ENCODE peak calls at places on chromosomes 7 and 10, in four cellular contexts. One of them, this sample, is unnamed.

GRCh38 chr10:124095096-124095495 is 1.7 kb upstream of the CHST15 start:
- DNase-seq in psoas muscle: no peak
- DNase-seq in astrocyte of the cerebellum: no peak
- DNase-seq in AG09309: no peak
- DNase-seq in this sample: no peak

GRCh38 chr7:44398953-44399574 is 73.7 kb upstream of the CAMK2B start:
- DNase-seq in AG09309: no peak
- DNase-seq in psoas muscle: no peak
- DNase-seq in astrocyte of the cerebellum: no peak
- DNase-seq in this sample: no peak

GRCh38 chr7:25995216-25995615 is 156.8 kb upstream of the NFE2L3 start:
- DNase-seq in AG09309: no peak
- DNase-seq in psoas muscle: no peak
- DNase-seq in astrocyte of the cerebellum: no peak
- DNase-seq in this sample: no peak

GRCh38 chr10:5557040-5557721 is 32.4 kb downstream of the CALML3 start:
- DNase-seq in astrocyte of the cerebellum: no peak
- DNase-seq in AG09309: no peak
- DNase-seq in psoas muscle: no peak
- DNase-seq in this sample: no peak

GRCh38 chr7:77685219-77685618 is 11.0 kb upstream of the RSBN1L start:
- DNase-seq in astrocyte of the cerebellum: no peak
- DNase-seq in psoas muscle: no peak
- DNase-seq in AG09309: peak; percentile 44
- DNase-seq in this sample: no peak

GRCh38 chr7:70837589-70837988 is 294.4 kb upstream of the GALNT17 start:
- DNase-seq in astrocyte of the cerebellum: no peak
- DNase-seq in psoas muscle: no peak
- DNase-seq in AG09309: no peak
- DNase-seq in this sample: no peak

GRCh38 chr7:47783456-47784240 is 164.6 kb downstream of the PKD1L1 start:
- DNase-seq in psoas muscle: no peak
- DNase-seq in astrocyte of the cerebellum: peak; percentile 95
- DNase-seq in AG09309: peak; percentile 95
- DNase-seq in this sample: peak; percentile 92

GRCh38 chr7:57416601-57417358 is 33.2 kb upstream of the ZNF716 start:
- DNase-seq in psoas muscle: no peak
- DNase-seq in astrocyte of the cerebellum: no peak
- DNase-seq in AG09309: no peak
- DNase-seq in this sample: no peak

GRCh38 chr7:55590517-55591281 is 18.4 kb upstream of the VOPP1 start:
- DNase-seq in AG09309: no peak
- DNase-seq in psoas muscle: no peak
- DNase-seq in astrocyte of the cerebellum: no peak
- DNase-seq in this sample: no peak

GRCh38 chr10:51607436-51607835 is 92.0 kb downstream of the CSTF2T start:
- DNase-seq in psoas muscle: no peak
- DNase-seq in astrocyte of the cerebellum: no peak
- DNase-seq in AG09309: no peak
- DNase-seq in this sample: no peak

GRCh38 chr10:102646610-102647432 is 2.5 kb downstream of the TRIM8 start:
- DNase-seq in astrocyte of the cerebellum: no peak
- DNase-seq in AG09309: no peak
- DNase-seq in psoas muscle: peak; percentile 75
- DNase-seq in this sample: no peak

GRCh38 chr7:131370523-131370968 is 42.9 kb downstream of the MKLN1 start:
- DNase-seq in AG09309: peak; percentile 2
- DNase-seq in psoas muscle: no peak
- DNase-seq in astrocyte of the cerebellum: peak; percentile 61
- DNase-seq in this sample: peak; percentile 36

GRCh38 chr7:17991866-17992648 is 35.6 kb downstream of the PRPS1L1 start:
- DNase-seq in astrocyte of the cerebellum: no peak
- DNase-seq in psoas muscle: no peak
- DNase-seq in AG09309: no peak
- DNase-seq in this sample: no peak
- TF ChIP-seq CTCF in astrocyte of the cerebellum: no peak
- TF ChIP-seq CTCF in psoas muscle: peak; percentile 13
- TF ChIP-seq CTCF in AG09309: peak; percentile 39
- TF ChIP-seq CTCF in this sample: peak; percentile 54

DNA sequence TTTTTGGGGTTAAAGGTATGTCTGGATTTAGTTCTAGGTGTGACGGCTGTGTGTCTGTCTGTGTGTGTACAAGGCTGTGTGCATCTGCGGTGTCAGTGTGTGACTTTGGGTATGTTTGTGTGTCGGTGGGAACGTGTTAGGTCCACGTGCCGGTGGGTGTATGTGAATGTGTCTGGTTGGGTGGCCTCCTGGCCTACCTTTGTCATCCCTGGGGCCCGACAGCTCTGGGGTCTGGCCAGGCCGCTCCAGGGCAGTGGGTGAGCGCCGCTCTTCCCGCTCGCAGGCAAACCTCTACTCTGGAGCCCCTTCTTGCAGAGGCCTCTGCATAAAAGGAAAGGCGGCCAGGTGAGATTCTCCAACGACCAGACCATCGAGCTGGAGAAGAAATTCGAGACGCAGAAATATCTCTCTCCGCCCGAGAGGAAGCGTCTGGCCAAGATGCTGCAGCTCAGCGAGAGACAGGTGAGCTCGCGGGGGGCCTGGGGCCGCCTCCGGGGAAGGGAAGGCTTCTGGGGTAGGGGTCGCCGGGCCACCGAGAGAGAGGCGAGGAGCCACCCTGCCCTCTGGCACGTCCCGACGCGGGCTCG is 2.4 kb downstream of the HHEX start:
- DNase-seq in AG09309: no peak
- DNase-seq in psoas muscle: no peak
- DNase-seq in astrocyte of the cerebellum: no peak
- DNase-seq in this sample: no peak
- H3K4me3 ChIP-seq in AG09309: no peak overlapping the region
- H3K4me3 ChIP-seq in psoas muscle: peak overlapping the region; percentile 70
- H3K4me3 ChIP-seq in astrocyte of the cerebellum: no peak overlapping the region
- H3K4me3 ChIP-seq in this sample: no peak overlapping the region

GRCh38 chr10:34116220-34116623 is 698.9 kb downstream of the PARD3 start:
- DNase-seq in astrocyte of the cerebellum: no peak
- DNase-seq in psoas muscle: no peak
- DNase-seq in AG09309: no peak
- DNase-seq in this sample: no peak
- TF ChIP-seq CTCF in astrocyte of the cerebellum: peak; percentile 10
- TF ChIP-seq CTCF in psoas muscle: no peak
- TF ChIP-seq CTCF in AG09309: no peak
- TF ChIP-seq CTCF in this sample: no peak

GRCh38 chr7:116515584-116515983 is 9.3 kb upstream of the CAV1 start:
- DNase-seq in AG09309: no peak
- DNase-seq in psoas muscle: no peak
- DNase-seq in astrocyte of the cerebellum: no peak
- DNase-seq in this sample: no peak

GRCh38 chr7:116510795-116511194 is 11.3 kb downstream of the CAV2 start:
- DNase-seq in astrocyte of the cerebellum: no peak
- DNase-seq in AG09309: no peak
- DNase-seq in psoas muscle: no peak
- DNase-seq in this sample: no peak

GRCh38 chr7:116512524-116513188 is 12.2 kb upstream of the CAV1 start:
- DNase-seq in psoas muscle: no peak
- DNase-seq in AG09309: no peak
- DNase-seq in astrocyte of the cerebellum: no peak
- DNase-seq in this sample: no peak

GRCh38 chr7:116509982-116510579 is 10.5 kb downstream of the CAV2 start:
- DNase-seq in AG09309: no peak
- DNase-seq in psoas muscle: no peak
- DNase-seq in astrocyte of the cerebellum: no peak
- DNase-seq in this sample: no peak

DNA sequence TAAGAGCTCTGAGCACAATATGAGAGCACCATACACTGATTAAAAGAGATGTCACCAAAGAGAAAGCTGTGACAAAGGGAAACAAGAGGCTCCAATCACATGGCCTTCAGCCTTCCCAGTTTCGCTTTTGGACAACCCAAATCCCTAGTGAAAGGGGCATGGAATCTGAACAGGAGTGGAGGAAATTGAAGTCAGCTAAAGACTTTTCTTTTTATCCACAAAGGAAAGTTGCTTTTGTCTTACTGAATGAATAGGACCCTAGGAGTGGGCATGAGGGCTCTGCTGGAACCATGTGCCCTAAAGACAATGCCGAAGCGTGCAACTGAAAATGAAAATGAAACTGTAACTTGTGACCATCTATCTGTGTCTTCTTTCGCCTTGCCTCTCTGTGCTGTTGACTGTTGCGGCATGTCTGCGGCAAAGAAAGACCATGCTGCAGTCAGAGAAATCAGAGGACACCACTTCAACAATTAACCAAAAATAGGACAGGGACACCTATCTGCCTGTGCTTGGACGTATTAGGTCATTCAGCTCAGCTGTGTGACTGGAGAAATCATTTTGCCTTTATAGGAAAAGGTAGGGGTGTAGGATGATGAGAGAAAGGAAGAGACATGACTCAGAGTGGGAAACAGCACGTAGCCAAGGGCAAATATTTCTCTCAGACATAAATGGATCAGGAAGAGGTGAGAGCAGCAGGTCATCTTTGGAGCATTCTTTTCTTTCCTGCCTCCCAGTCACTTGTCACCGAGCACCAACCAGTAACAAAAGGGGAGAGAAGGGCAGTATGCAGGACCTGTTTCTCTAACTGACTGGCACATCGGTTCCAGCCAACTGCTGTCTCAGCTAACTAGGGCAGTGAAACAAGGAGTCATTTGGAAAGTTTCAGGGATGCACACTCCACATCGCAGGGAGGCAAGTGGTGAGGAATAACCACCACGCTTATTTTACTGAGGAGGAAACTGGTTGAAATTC is 12.3 kb downstream of the CAV2 start:
- DNase-seq in psoas muscle: no peak
- DNase-seq in astrocyte of the cerebellum: no peak
- DNase-seq in AG09309: no peak
- DNase-seq in this sample: no peak
- H3K4me3 ChIP-seq in psoas muscle: peak overlapping the region; percentile 60
- H3K4me3 ChIP-seq in astrocyte of the cerebellum: peak overlapping the region; percentile 23
- H3K4me3 ChIP-seq in AG09309: no peak overlapping the region
- H3K4me3 ChIP-seq in this sample: peak overlapping the region; percentile 17

GRCh38 chr10:97297556-97298222 is 5.3 kb upstream of the ARHGAP19 start:
- DNase-seq in AG09309: no peak
- DNase-seq in psoas muscle: no peak
- DNase-seq in astrocyte of the cerebellum: no peak
- DNase-seq in this sample: no peak

GRCh38 chr10:97292862-97293198 is 393 bp upstream of the ARHGAP19 start:
- DNase-seq in AG09309: no peak
- DNase-seq in astrocyte of the cerebellum: no peak
- DNase-seq in psoas muscle: no peak
- DNase-seq in this sample: no peak

GRCh38 chr10:97298223-97298571 is 5.8 kb upstream of the ARHGAP19 start:
- DNase-seq in AG09309: no peak
- DNase-seq in astrocyte of the cerebellum: no peak
- DNase-seq in psoas muscle: no peak
- DNase-seq in this sample: no peak

GRCh38 chr10:97291357-97292096 is 910 bp downstream of the ARHGAP19 start:
- DNase-seq in AG09309: no peak
- DNase-seq in psoas muscle: no peak
- DNase-seq in astrocyte of the cerebellum: no peak
- DNase-seq in this sample: no peak

GRCh38 chr10:97292097-97292861 is at the start of gene ARHGAP19:
- DNase-seq in psoas muscle: peak; percentile 96
- DNase-seq in astrocyte of the cerebellum: peak; percentile 97
- DNase-seq in AG09309: peak; percentile 94
- DNase-seq in this sample: peak; percentile 93
- TF ChIP-seq CTCF in psoas muscle: no peak
- TF ChIP-seq CTCF in astrocyte of the cerebellum: no peak
- TF ChIP-seq CTCF in AG09309: peak; percentile 1
- TF ChIP-seq CTCF in this sample: peak; percentile 17

DNA sequence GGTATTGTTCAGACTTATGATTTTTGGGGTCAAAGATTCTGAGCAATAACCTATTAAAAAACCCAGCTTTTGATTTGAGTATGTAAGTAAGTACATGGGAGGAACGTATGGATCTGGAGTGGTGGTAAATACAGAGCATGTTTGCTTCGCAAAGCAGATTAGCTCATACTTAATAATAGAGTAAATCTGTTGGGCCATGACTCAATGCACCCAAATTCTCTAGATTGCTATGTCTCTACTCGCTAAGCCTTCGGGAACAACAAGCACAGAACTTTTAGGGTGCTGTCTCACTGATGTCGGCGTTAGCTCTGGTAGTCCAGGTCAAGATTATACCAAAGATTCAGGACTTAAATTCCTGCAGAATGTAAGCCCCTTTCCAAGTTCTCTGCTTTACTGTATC is 801 bp upstream of the MINPP1 start:
- DNase-seq in astrocyte of the cerebellum: no peak
- DNase-seq in AG09309: no peak
- DNase-seq in psoas muscle: no peak
- DNase-seq in this sample: no peak
- H3K4me3 ChIP-seq in astrocyte of the cerebellum: peak overlapping the region; percentile 87
- H3K4me3 ChIP-seq in AG09309: peak overlapping the region; percentile 93
- H3K4me3 ChIP-seq in psoas muscle: peak overlapping the region; percentile 70
- H3K4me3 ChIP-seq in this sample: peak overlapping the region; percentile 87